ENCODE peak calls at places on chromosome 11, in five cellular contexts. F is lung, W is kidney, A is HepG2, H is body of pancreas. Q is an unnamed sample.

GRCh38 chr11:2298131-2298794 is 3.5 kb downstream of the C11orf21 start:
- DNase-seq in W (peak; percentile 48), F (peak; percentile 20), H (no peak), A (no peak), Q (no peak)

GRCh38 chr11:119368121-119369034 is 13.1 kb downstream of the USP2 start:
- DNase-seq in W (peak; percentile 93), H (peak; percentile 83), F (no peak), A (peak; percentile 93), Q (no peak)

GRCh38 chr11:69435161-69435990 is 46.1 kb upstream of the LINC01488 start:
- DNase-seq in H (no peak), A (no peak), W (peak; percentile 43), F (no peak), Q (no peak)

GRCh38 chr11:118282635-118283310 is 18.7 kb upstream of the MPZL2 start:
- DNase-seq in F (no peak), W (no peak), H (no peak), A (no peak), Q (no peak)

GRCh38 chr11:110207089-110207488 is 89.3 kb downstream of the RDX start:
- DNase-seq in A (no peak), F (no peak), H (no peak), W (no peak), Q (no peak)

GRCh38 chr11:128898580-128899344 is 7.6 kb downstream of the KCNJ5 start:
- DNase-seq in W (peak; percentile 34), H (peak; percentile 56), F (peak; percentile 63), A (no peak), Q (no peak)

GRCh38 chr11:119594639-119595249 is 134.3 kb downstream of the NECTIN1 start:
- DNase-seq in H (peak; percentile 39), F (no peak), A (peak; percentile 23), W (no peak), Q (no peak)

GRCh38 chr11:117144477-117145392 is 648 bp downstream of the PAFAH1B2 start:
- DNase-seq in A (peak; percentile 64), F (peak; percentile 68), H (peak; percentile 89), W (no peak), Q (no peak)

GRCh38 chr11:115497303-115497702 is 6.9 kb downstream of the CADM1 start:
- DNase-seq in W (no peak), F (no peak), H (no peak), A (peak; percentile 67), Q (no peak)

GRCh38 chr11:73379189-73379880 is 3.1 kb downstream of the RELT start:
- DNase-seq in H (peak; percentile 89), F (peak; percentile 54), A (no peak), W (no peak), Q (no peak)

GRCh38 chr11:68128682-68129327 is 7.6 kb upstream of the CHKA start:
- DNase-seq in A (peak; percentile 76), H (peak; percentile 99), W (peak; percentile 83), F (peak; percentile 70), Q (peak; percentile 23)

GRCh38 chr11:100676901-100677300 is 10.2 kb upstream of the ARHGAP42 start:
- DNase-seq in F (no peak), H (no peak), W (no peak), A (peak; percentile 38), Q (no peak)

GRCh38 chr11:27455667-27456066 is 16.9 kb downstream of the LGR4 start:
- DNase-seq in F (no peak), A (no peak), W (no peak), H (no peak), Q (no peak)

GRCh38 chr11:95544095-95544795 is 245.3 kb downstream of the FAM76B start:
- DNase-seq in W (no peak), F (no peak), H (no peak), A (no peak), Q (no peak)

GRCh38 chr11:10109836-10110235 is 184.2 kb downstream of the SBF2 start:
- DNase-seq in A (no peak), H (no peak), F (no peak), W (no peak), Q (peak; percentile 77)

GRCh38 chr11:121270286-121270685 is 22.3 kb upstream of the SC5D start:
- DNase-seq in H (no peak), F (no peak), W (no peak), A (no peak), Q (no peak)

GRCh38 chr11:47641585-47642098 is 717 bp downstream of the MTCH2 start:
- DNase-seq in W (no peak), A (no peak), F (no peak), H (no peak), Q (no peak)

GRCh38 chr11:90845126-90845525 is 622.3 kb upstream of the CHORDC1 start:
- DNase-seq in W (no peak), F (no peak), A (no peak), H (no peak), Q (no peak)

GRCh38 chr11:60251485-60252207 is 8.7 kb upstream of the MS4A4E start:
- DNase-seq in H (peak; percentile 34), F (no peak), A (peak; percentile 23), W (no peak), Q (no peak)

GRCh38 chr11:46299425-46300067 is 22.1 kb downstream of the CREB3L1 start:
- DNase-seq in F (no peak), A (no peak), W (no peak), H (no peak), Q (no peak)

GRCh38 chr11:75264971-75265370 is 24.4 kb downstream of the TPBGL start:
- DNase-seq in A (no peak), W (peak; percentile 34), H (no peak), F (no peak), Q (no peak)

GRCh38 chr11:1259561-1259960 is 36.7 kb downstream of the MUC5B start:
- DNase-seq in A (no peak), W (peak; percentile 69), F (no peak), H (no peak), Q (no peak)

GRCh38 chr11:11571893-11572292 is 49.9 kb downstream of the GALNT18 start:
- DNase-seq in A (no peak), W (no peak), F (no peak), H (no peak), Q (no peak)

GRCh38 chr11:112871909-112872511 is 89.2 kb upstream of the NCAM1 start:
- DNase-seq in W (no peak), H (no peak), A (no peak), F (no peak), Q (no peak)

GRCh38 chr11:66126808-66127555 is 56.9 kb downstream of the PACS1 start:
- DNase-seq in W (peak; percentile 80), A (no peak), F (peak; percentile 48), H (peak; percentile 59), Q (no peak)

GRCh38 chr11:65496304-65497140 is 2.3 kb upstream of the MALAT1 start:
- DNase-seq in W (peak; percentile 67), F (no peak), H (no peak), A (no peak), Q (no peak)

GRCh38 chr11:111691731-111692130 is 74.5 kb downstream of the PPP2R1B start:
- DNase-seq in F (no peak), W (no peak), H (no peak), A (peak; percentile 6), Q (no peak)

GRCh38 chr11:103051158-103051801 is 40.7 kb downstream of the DCUN1D5 start:
- DNase-seq in H (no peak), A (no peak), W (no peak), F (no peak), Q (no peak)

GRCh38 chr11:116170526-116171120 is 602.2 kb downstream of the BUD13 start:
- DNase-seq in A (peak; percentile 5), F (no peak), W (no peak), H (no peak), Q (no peak)

GRCh38 chr11:45518853-45519545 is 146.4 kb downstream of the CHST1 start:
- DNase-seq in A (no peak), F (no peak), W (no peak), H (no peak), Q (no peak)

GRCh38 chr11:67276821-67277230 is 10.6 kb downstream of the GRK2 start:
- DNase-seq in W (peak; percentile 82), A (no peak), F (no peak), H (peak; percentile 43), Q (no peak)

DNA sequence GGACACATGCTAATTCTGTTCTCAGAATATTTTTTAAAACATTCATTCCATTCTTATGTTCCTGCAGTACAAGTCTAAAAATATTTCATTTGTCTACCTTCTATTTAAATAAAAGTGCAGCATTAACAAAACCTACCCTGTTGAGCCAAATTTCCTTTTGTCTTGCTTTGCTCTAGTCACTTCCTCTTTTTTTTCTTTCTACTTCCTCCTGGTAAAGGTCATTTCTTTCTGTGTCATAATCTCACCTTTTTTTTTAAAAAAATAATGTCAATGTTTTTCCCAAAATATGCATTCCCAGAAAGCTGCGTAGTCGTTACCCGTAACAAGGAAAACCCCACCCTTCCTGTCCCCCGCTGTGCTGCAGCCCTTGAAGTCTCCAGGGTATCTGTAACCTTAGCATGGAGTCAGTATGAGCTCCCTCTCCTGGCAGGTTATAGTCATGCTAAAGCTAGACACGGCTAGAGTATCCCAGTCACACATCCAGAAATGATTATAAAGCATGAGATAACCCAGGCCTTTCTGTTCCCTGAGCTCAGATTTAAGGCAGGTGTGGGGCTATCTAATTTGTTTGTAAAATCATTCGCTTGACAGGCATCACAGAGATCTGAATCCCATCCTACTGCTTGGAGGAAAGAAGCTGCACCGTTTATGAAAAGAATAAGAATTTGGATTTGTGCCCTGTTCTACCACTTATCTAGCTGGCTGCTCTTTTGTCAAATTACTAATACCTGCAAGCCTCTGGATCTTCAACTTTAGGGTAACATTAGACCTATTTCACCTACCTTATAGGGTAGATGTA is 51.1 kb upstream of the EED start:
- DNase-seq in F (peak; percentile 78), A (peak; percentile 76), W (peak; percentile 77), H (peak; percentile 86), Q (no peak)
- TF ChIP-seq CTCF in F (peak; percentile 62), A (peak; percentile 85), W (peak; percentile 64), H (peak; percentile 55), Q (peak; percentile 72)

GRCh38 chr11:4203603-4204360 is 109.2 kb downstream of the RRM1 start:
- DNase-seq in A (no peak), H (no peak), F (no peak), W (no peak), Q (no peak)
- TF ChIP-seq CTCF in A (peak; percentile 18), H (no peak), F (no peak), W (no peak), Q (no peak)

DNA sequence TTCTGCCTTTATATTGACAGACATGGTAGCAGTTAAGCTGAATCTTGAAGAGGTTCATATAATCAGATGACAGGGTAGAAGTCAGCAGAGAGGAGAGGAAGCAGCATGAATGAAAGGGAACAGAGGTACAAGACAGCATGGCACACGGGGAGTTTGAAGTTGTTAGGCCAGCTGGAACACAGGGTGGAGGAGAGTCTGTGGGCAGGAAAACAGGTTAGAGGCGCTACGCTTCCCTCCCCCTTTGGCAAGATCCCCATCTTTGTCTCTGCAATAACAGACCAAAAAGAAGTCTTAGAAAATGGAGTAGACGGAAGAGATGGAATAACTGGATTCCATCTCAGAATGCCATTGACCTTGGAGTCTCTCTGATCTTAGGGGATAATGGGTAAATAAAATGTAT is 20.0 kb upstream of the NDUFC2 start:
- DNase-seq in F (no peak), W (no peak), H (no peak), A (no peak), Q (no peak)
- TF ChIP-seq CTCF in F (no peak), W (no peak), H (no peak), A (no peak), Q (no peak)

DNA sequence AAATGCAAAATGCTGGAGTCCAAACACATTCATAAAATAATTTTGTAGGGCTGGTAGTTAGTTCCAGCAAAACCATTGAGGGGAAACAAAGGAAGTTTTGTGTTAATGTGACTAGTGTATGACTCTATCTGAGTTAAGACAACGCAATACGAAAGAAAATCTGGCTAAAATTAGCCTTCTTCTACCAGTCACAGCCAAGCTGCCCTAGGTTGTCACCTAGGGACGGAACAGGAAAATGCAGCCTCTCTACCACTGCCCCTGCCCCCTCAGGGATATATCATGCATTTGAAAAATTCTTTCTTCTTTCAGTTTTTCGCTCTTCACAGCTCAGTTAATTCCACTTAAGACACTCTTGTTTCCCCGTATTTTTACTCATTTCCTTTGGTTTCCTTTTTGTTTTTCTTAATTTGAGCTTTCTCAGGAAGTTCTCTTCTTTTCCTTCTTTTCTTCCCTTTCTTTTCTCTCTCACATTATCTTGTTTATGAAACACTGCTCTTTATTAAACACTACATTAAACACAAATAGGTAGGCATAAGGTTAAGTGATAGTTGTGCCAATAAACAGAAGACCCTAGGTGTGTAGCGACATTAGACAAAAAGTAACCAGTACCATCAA is 30.6 kb downstream of the KIRREL3 start:
- DNase-seq in W (no peak), H (no peak), F (no peak), A (no peak), Q (no peak)
- TF ChIP-seq CTCF in W (peak; percentile 37), H (peak; percentile 24), F (no peak), A (peak; percentile 18), Q (peak; percentile 85)

Q was measured in AG09319.